ENCODE peak calls at places on chromosomes 11 and 22, in six cellular contexts. G, K, C, P, Z and V are unnamed samples.

GRCh38 chr11:119663279-119663678 is 65.7 kb downstream of the NECTIN1 start:
- DNase-seq in Z (no peak), K (no peak), G (no peak), C (no peak), P (no peak), V (no peak)

GRCh38 chr11:1041936-1042608 is 5.6 kb upstream of the MUC6 start:
- DNase-seq in C (peak), Z (peak), K (no peak), G (no peak), P (no peak), V (no peak)

GRCh38 chr11:109971184-109971523 is 122.0 kb upstream of the ZC3H12C start:
- DNase-seq in C (peak), K (peak), G (no peak), P (peak), Z (no peak), V (peak)

GRCh38 chr22:45980776-45981175 is 3.8 kb upstream of the WNT7B start:
- DNase-seq in K (no peak), C (no peak), Z (no peak), P (no peak), G (no peak), V (no peak)

GRCh38 chr22:30566125-30566524 is 8.3 kb downstream of the GAL3ST1 start:
- DNase-seq in K (no peak), Z (no peak), C (no peak), P (no peak), G (no peak), V (no peak)

GRCh38 chr11:120079750-120080610 is 57.9 kb downstream of the TRIM29 start:
- DNase-seq in P (no peak), K (no peak), Z (peak), G (no peak), C (no peak), V (no peak)

GRCh38 chr11:16925495-16926065 is 88.6 kb downstream of the PLEKHA7 start:
- DNase-seq in G (no peak), P (no peak), K (peak), C (no peak), Z (peak), V (no peak)

GRCh38 chr11:74754507-74755255 is 6.0 kb downstream of the RNF169 start:
- DNase-seq in C (peak), G (peak), P (peak), K (peak), Z (no peak), V (no peak)

GRCh38 chr11:6962673-6963072 is 36.4 kb downstream of the ZNF215 start:
- DNase-seq in Z (no peak), P (peak), G (no peak), C (peak), K (no peak), V (no peak)

GRCh38 chr11:985435-985834 is 51.1 kb downstream of the MUC6 start:
- DNase-seq in K (no peak), C (no peak), Z (no peak), P (no peak), G (no peak), V (no peak)

GRCh38 chr22:40183029-40183581 is 5.4 kb downstream of the TNRC6B start:
- DNase-seq in C (peak), Z (no peak), K (peak), P (no peak), G (no peak), V (no peak)

GRCh38 chr11:86360775-86361395 is 13.8 kb upstream of the CCDC81 start:
- DNase-seq in P (no peak), G (peak), C (peak), Z (no peak), K (peak), V (no peak)

GRCh38 chr22:35981900-35982299 is 46.7 kb downstream of the RBFOX2 start:
- DNase-seq in K (no peak), Z (no peak), G (no peak), P (no peak), C (no peak), V (no peak)

GRCh38 chr11:8523396-8523795 is 70.6 kb downstream of the STK33 start:
- DNase-seq in K (no peak), G (no peak), Z (no peak), P (no peak), C (no peak), V (no peak)

GRCh38 chr11:62857541-62857982 is 18.2 kb upstream of the WDR74 start:
- DNase-seq in G (no peak), Z (no peak), C (no peak), P (no peak), K (no peak), V (no peak)

GRCh38 chr22:29842740-29843139 is 4.7 kb upstream of the ASCC2 start:
- DNase-seq in C (peak), K (peak), G (peak), P (no peak), Z (no peak), V (no peak)

GRCh38 chr11:35290876-35291275 is 128.5 kb downstream of the SLC1A2 start:
- DNase-seq in Z (no peak), C (no peak), G (no peak), K (no peak), P (no peak), V (no peak)

GRCh38 chr22:23152238-23153114 is 7.2 kb downstream of the RAB36 start:
- DNase-seq in C (no peak), P (peak), K (no peak), G (no peak), Z (no peak), V (no peak)

GRCh38 chr22:23193882-23194281 is 13.6 kb downstream of the BCR start:
- DNase-seq in G (no peak), K (no peak), Z (no peak), C (no peak), P (no peak), V (no peak)

GRCh38 chr11:7484645-7485044 is 661 bp upstream of the OLFML1 start:
- DNase-seq in C (peak), G (no peak), Z (no peak), P (no peak), K (no peak), V (no peak)

GRCh38 chr11:4211991-4212390 is 117.4 kb downstream of the RRM1 start:
- DNase-seq in C (no peak), Z (no peak), P (no peak), G (no peak), K (no peak), V (no peak)

GRCh38 chr22:39593061-39593930 is 22.7 kb downstream of the CACNA1I start:
- DNase-seq in Z (no peak), P (no peak), K (peak), C (no peak), G (no peak), V (no peak)

GRCh38 chr11:44681698-44682097 is 45.1 kb upstream of the TSPAN18 start:
- DNase-seq in Z (no peak), K (peak), P (peak), G (no peak), C (peak), V (no peak)

GRCh38 chr11:59716051-59716450 is 2.4 kb upstream of the OR10V1 start:
- DNase-seq in G (no peak), C (no peak), Z (no peak), P (no peak), K (no peak), V (no peak)

GRCh38 chr22:35559354-35560005 is 18.8 kb downstream of the RASD2 start:
- DNase-seq in C (no peak), K (peak), G (no peak), Z (no peak), P (no peak), V (no peak)

GRCh38 chr11:118878187-118878586 is 5.5 kb upstream of the CXCR5 start:
- DNase-seq in G (no peak), P (no peak), C (no peak), K (no peak), Z (no peak), V (no peak)

GRCh38 chr11:1557904-1558831 is 13.9 kb downstream of the DUSP8 start:
- DNase-seq in P (no peak), K (peak), Z (peak), G (no peak), C (peak), V (no peak)

GRCh38 chr11:6650980-6651379 is 4.6 kb downstream of the DCHS1 start:
- DNase-seq in K (peak), G (no peak), C (peak), Z (no peak), P (no peak), V (no peak)

GRCh38 chr11:59173964-59174663 is 2.2 kb downstream of the DTX4 start:
- DNase-seq in G (no peak), K (peak), C (no peak), P (peak), Z (no peak), V (no peak)

GRCh38 chr22:36055376-36056310 is 27.0 kb upstream of the RBFOX2 start:
- DNase-seq in K (no peak), G (no peak), C (no peak), Z (no peak), P (no peak), V (no peak)

GRCh38 chr11:122697636-122698167 is 42.2 kb downstream of the UBASH3B start:
- DNase-seq in C (peak), K (peak), G (no peak), P (peak), Z (no peak), V (peak)

GRCh38 chr11:69535928-69536327 is 54.5 kb downstream of the LINC01488 start:
- DNase-seq in Z (no peak), P (no peak), C (no peak), G (no peak), K (no peak), V (no peak)

GRCh38 chr11:57475191-57475590 is 14.9 kb downstream of the RTN4RL2 start:
- DNase-seq in G (no peak), P (no peak), Z (no peak), C (no peak), K (no peak), V (no peak)

GRCh38 chr11:57473208-57473930 is 13.0 kb downstream of the RTN4RL2 start:
- DNase-seq in G (no peak), C (no peak), K (no peak), Z (no peak), P (no peak), V (no peak)

GRCh38 chr11:57474017-57474750 is 13.9 kb downstream of the RTN4RL2 start:
- DNase-seq in K (no peak), Z (no peak), P (no peak), G (no peak), C (no peak), V (peak)

GRCh38 chr11:57475671-57476222 is 15.4 kb downstream of the RTN4RL2 start:
- DNase-seq in C (no peak), P (peak), G (no peak), K (no peak), Z (no peak), V (no peak)

GRCh38 chr11:57474751-57475115 is 14.4 kb downstream of the RTN4RL2 start:
- DNase-seq in Z (no peak), K (no peak), P (no peak), G (no peak), C (no peak), V (no peak)
- H3K4me3 ChIP-seq in Z (no peak), K (no peak), P (no peak), G (no peak), C (no peak), V (no peak)

DNA sequence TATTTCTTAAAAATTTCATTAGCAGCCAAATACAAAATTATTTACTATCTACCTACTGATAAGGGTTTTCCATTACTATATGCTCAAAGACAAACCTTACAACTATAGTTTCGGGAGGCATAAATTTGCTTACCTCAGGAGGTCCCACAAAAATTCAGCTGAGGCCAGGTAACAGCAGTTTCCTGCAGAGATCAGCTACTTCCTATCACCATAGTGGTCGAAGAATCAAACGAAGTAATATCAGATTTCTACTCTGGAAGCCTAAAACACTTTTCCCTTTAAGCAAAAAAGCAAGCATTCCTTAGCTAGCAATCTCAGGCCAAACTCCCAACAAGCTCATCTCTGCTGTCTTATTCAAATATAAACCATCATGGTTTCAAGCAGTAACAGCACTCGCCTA is 3.1 kb downstream of the NAP1L4 start:
- DNase-seq in K (no peak), C (no peak), P (peak), Z (no peak), G (no peak), V (no peak)
- H3K4me3 ChIP-seq in K (peak), C (peak), P (peak), Z (no peak), G (peak), V (peak)

GRCh38 chr11:19281041-19281440 is 40.3 kb upstream of the E2F8 start:
- DNase-seq in G (no peak), K (peak), C (no peak), P (peak), Z (no peak), V (no peak)
- H3K4me3 ChIP-seq in G (no peak), K (no peak), C (no peak), P (peak), Z (no peak), V (no peak)

DNA sequence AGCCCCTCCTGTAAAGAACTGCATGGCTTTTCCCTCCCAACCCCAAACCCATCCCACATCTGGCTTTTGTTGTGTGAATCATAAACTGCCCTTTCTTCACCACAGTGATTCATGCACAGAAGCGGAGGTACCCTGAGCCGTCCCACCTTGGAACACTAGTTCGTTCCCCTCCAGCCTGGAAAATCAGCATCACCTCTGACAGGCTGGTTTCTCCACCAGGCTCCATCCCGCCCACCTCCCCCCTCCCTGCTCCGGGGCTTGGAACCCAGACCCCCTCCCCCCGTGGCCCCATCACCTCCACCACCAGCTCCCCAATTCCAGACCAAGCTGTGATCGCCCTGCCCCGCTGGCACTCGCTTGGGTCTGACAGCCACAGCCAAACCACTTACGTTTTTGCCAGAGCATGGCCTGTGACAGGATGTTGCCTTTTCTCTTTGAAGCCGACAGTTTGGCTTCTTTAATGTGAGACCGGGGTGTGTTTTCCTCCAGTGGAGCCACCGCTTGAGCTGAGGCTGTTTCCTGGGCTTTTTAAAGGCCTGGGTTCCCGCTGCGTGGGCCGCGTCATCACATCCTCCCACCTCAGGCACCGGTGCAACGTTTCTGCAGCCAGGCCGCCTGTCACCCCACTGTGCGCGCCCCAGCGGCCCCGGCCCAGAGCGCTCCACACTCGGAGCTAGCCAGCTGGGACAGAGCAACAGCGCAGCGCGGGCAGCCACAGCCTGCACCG is at the start of gene POU2AF1:
- DNase-seq in P (peak), C (peak), G (no peak), K (peak), Z (no peak), V (peak)
- H3K4me3 ChIP-seq in P (peak), C (no peak), G (no peak), K (no peak), Z (no peak), V (peak)

DNA sequence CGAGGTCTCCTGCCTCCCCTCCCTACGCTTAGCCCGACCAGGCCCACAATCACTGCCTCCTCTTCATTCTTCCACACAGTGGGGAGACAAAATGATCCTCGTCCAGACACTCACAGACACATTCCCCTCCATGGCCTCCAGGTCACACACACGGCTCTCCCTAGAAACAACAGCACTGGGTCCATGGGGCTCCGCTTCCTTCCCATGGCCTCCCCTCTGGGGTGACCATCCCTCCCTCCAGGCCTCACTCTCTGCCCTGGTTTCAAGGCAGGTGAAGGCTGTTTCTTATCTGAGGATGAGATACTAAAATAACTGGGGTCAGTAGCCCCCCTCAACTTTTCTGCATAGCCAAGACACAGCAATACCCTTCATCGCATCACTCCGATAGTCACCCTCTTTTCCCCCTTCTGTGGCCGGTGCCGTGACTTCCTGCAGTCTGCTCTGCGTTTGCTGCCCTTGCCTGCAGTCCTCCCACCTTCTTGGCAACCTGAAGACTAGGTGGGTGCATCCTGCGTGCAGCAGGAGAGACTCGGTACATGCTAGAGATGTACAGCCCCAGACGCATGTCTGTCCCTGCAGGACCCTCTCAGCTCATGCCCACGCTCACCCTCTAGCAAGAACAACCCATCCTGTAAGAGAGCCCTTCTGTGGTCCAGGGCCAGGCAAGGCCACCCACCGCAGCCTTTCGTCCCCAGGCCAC is 55.8 kb downstream of the CD6 start:
- DNase-seq in K (no peak), P (no peak), Z (no peak), C (no peak), G (no peak), V (no peak)
- H3K4me3 ChIP-seq in K (no peak), P (no peak), Z (no peak), C (no peak), G (no peak), V (no peak)

DNA sequence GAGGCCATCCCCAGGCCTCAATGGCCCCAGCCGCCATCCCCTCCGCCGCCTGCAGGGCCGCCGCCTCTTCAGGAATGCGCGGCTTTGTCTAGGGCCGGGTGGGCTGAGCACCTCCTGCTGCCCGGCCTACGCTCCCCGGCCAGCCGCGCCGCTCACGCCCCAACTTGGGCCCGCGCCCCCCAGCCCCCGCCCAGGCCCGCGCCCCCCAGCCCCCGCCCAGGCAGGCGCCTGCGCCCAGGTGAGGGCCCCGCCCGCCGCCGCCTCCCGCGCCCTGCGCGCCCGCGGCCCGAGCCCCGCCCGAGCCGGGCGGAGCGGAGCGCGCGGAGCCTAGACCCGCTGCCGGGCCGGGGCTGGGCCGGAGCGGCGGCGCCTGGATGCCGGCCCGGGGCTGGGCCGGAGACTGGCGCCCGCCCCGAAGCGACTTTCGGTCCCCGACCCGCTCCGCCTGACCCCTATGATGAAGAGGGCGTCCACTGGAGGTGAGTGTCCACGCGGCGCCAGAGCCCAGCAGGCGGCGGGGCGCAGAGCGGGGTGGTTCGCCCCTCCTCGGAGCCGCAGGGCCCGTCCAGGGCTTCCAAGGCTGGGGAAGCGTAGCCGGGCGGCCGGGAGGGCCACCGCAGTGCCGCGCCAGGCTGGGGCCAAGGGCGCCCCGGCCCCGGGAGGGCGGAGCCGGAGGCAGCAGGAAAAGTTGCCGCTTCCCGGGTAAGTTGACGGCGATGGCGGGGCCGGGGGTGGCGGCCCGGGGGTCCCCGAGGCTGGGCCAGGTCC is 34.3 kb upstream of the PRODH start:
- DNase-seq in P (no peak), G (no peak), Z (peak), C (no peak), K (no peak), V (no peak)
- H3K4me3 ChIP-seq in P (no peak), G (peak), Z (peak), C (peak), K (peak), V (no peak)